ENCODE peak calls at places on chromosomes 11 and 22, in four cellular contexts. One of them, this sample, is unnamed.

GRCh38 chr11:120727752-120728151 is 216.2 kb downstream of the GRIK4 start:
- DNase-seq in PC-3: no peak
- DNase-seq in NCI-H1417: no peak
- DNase-seq in CD4-positive, CD25-positive, alpha-beta regulatory T cell: no peak
- DNase-seq in this sample: no peak

GRCh38 chr11:70067591-70068341 is 10.4 kb upstream of the ANO1 start:
- DNase-seq in PC-3: peak; percentile 90
- DNase-seq in NCI-H1417: no peak
- DNase-seq in CD4-positive, CD25-positive, alpha-beta regulatory T cell: no peak
- DNase-seq in this sample: no peak

GRCh38 chr11:13278620-13279486 is 1.3 kb downstream of the BMAL1 start:
- DNase-seq in PC-3: no peak
- DNase-seq in NCI-H1417: peak; percentile 11
- DNase-seq in CD4-positive, CD25-positive, alpha-beta regulatory T cell: peak; percentile 22
- DNase-seq in this sample: no peak

GRCh38 chr11:2825261-2825885 is 60.2 kb downstream of the CDKN1C start:
- DNase-seq in PC-3: peak; percentile 42
- DNase-seq in NCI-H1417: no peak
- DNase-seq in CD4-positive, CD25-positive, alpha-beta regulatory T cell: no peak
- DNase-seq in this sample: no peak

GRCh38 chr11:82942376-82942775 is 40.8 kb downstream of the DDIAS start:
- DNase-seq in PC-3: no peak
- DNase-seq in NCI-H1417: no peak
- DNase-seq in CD4-positive, CD25-positive, alpha-beta regulatory T cell: no peak
- DNase-seq in this sample: no peak

GRCh38 chr11:27839226-27839913 is 139.1 kb upstream of the BDNF start:
- DNase-seq in PC-3: peak; percentile 52
- DNase-seq in NCI-H1417: peak; percentile 7
- DNase-seq in CD4-positive, CD25-positive, alpha-beta regulatory T cell: no peak
- DNase-seq in this sample: no peak

GRCh38 chr11:75270896-75271415 is 30.4 kb downstream of the TPBGL start:
- DNase-seq in PC-3: peak; percentile 63
- DNase-seq in NCI-H1417: peak; percentile 16
- DNase-seq in CD4-positive, CD25-positive, alpha-beta regulatory T cell: peak; percentile 28
- DNase-seq in this sample: no peak

GRCh38 chr11:62145261-62145871 is 21.6 kb downstream of the INCENP start:
- DNase-seq in PC-3: no peak
- DNase-seq in NCI-H1417: no peak
- DNase-seq in CD4-positive, CD25-positive, alpha-beta regulatory T cell: no peak
- DNase-seq in this sample: no peak

GRCh38 chr11:134052988-134053945 is 15.6 kb upstream of the JAM3 start:
- DNase-seq in PC-3: no peak
- DNase-seq in NCI-H1417: no peak
- DNase-seq in CD4-positive, CD25-positive, alpha-beta regulatory T cell: no peak
- DNase-seq in this sample: no peak

GRCh38 chr11:125404811-125405481 is 91.1 kb downstream of the FEZ1 start:
- DNase-seq in PC-3: peak; percentile 50
- DNase-seq in NCI-H1417: no peak
- DNase-seq in CD4-positive, CD25-positive, alpha-beta regulatory T cell: peak; percentile 48
- DNase-seq in this sample: peak; percentile 44

GRCh38 chr11:61960532-61960931 is 6.9 kb downstream of the FTH1 start:
- DNase-seq in PC-3: no peak
- DNase-seq in NCI-H1417: no peak
- DNase-seq in CD4-positive, CD25-positive, alpha-beta regulatory T cell: no peak
- DNase-seq in this sample: no peak

GRCh38 chr11:4881860-4882500 is at the start of gene OR51T1:
- DNase-seq in PC-3: no peak
- DNase-seq in NCI-H1417: no peak
- DNase-seq in CD4-positive, CD25-positive, alpha-beta regulatory T cell: no peak
- DNase-seq in this sample: no peak

GRCh38 chr22:17161991-17162390 is 2.9 kb upstream of the HDHD5 start:
- DNase-seq in PC-3: no peak
- DNase-seq in NCI-H1417: no peak
- DNase-seq in CD4-positive, CD25-positive, alpha-beta regulatory T cell: no peak
- DNase-seq in this sample: no peak

GRCh38 chr11:64306563-64306875 is 1.2 kb downstream of the ESRRA start:
- DNase-seq in PC-3: no peak
- DNase-seq in NCI-H1417: no peak
- DNase-seq in CD4-positive, CD25-positive, alpha-beta regulatory T cell: no peak
- DNase-seq in this sample: no peak

GRCh38 chr22:17997456-17997855 is 26.9 kb downstream of the MICAL3 start:
- DNase-seq in PC-3: peak; percentile 17
- DNase-seq in NCI-H1417: no peak
- DNase-seq in CD4-positive, CD25-positive, alpha-beta regulatory T cell: no peak
- DNase-seq in this sample: no peak

GRCh38 chr22:17922925-17923898 is 101.1 kb downstream of the MICAL3 start:
- DNase-seq in PC-3: peak; percentile 58
- DNase-seq in NCI-H1417: no peak
- DNase-seq in CD4-positive, CD25-positive, alpha-beta regulatory T cell: no peak
- DNase-seq in this sample: no peak

GRCh38 chr22:22767876-22768602 is 119.6 kb upstream of the IGLL5 start:
- DNase-seq in PC-3: peak; percentile 20
- DNase-seq in NCI-H1417: no peak
- DNase-seq in CD4-positive, CD25-positive, alpha-beta regulatory T cell: no peak
- DNase-seq in this sample: no peak

GRCh38 chr11:27207025-27207650 is 155.9 kb downstream of the CCDC34 start:
- DNase-seq in PC-3: peak; percentile 45
- DNase-seq in NCI-H1417: no peak
- DNase-seq in CD4-positive, CD25-positive, alpha-beta regulatory T cell: no peak
- DNase-seq in this sample: no peak

GRCh38 chr22:41539146-41540005 is 4.9 kb downstream of the POLR3H start:
- DNase-seq in PC-3: no peak
- DNase-seq in NCI-H1417: no peak
- DNase-seq in CD4-positive, CD25-positive, alpha-beta regulatory T cell: no peak
- DNase-seq in this sample: no peak

GRCh38 chr11:9001736-9002135 is 2.1 kb downstream of the NRIP3 start:
- DNase-seq in PC-3: peak; percentile 73
- DNase-seq in NCI-H1417: no peak
- DNase-seq in CD4-positive, CD25-positive, alpha-beta regulatory T cell: no peak
- DNase-seq in this sample: no peak

GRCh38 chr22:50467341-50467740 is 7.5 kb downstream of the SBF1 start:
- DNase-seq in PC-3: no peak
- DNase-seq in NCI-H1417: no peak
- DNase-seq in CD4-positive, CD25-positive, alpha-beta regulatory T cell: no peak
- DNase-seq in this sample: no peak

GRCh38 chr11:115921540-115921939 is 417.3 kb upstream of the CADM1 start:
- DNase-seq in PC-3: no peak
- DNase-seq in NCI-H1417: no peak
- DNase-seq in CD4-positive, CD25-positive, alpha-beta regulatory T cell: no peak
- DNase-seq in this sample: no peak

GRCh38 chr22:18975434-18976196 is 39.5 kb upstream of the PRODH start:
- DNase-seq in PC-3: no peak
- DNase-seq in NCI-H1417: no peak
- DNase-seq in CD4-positive, CD25-positive, alpha-beta regulatory T cell: no peak
- DNase-seq in this sample: no peak

GRCh38 chr11:1967641-1968225 is 20.6 kb downstream of the MRPL23 start:
- DNase-seq in PC-3: no peak
- DNase-seq in NCI-H1417: no peak
- DNase-seq in CD4-positive, CD25-positive, alpha-beta regulatory T cell: no peak
- DNase-seq in this sample: no peak

GRCh38 chr11:67010296-67010905 is 12.5 kb upstream of the SYT12 start:
- DNase-seq in PC-3: no peak
- DNase-seq in NCI-H1417: no peak
- DNase-seq in CD4-positive, CD25-positive, alpha-beta regulatory T cell: no peak
- DNase-seq in this sample: no peak

GRCh38 chr11:95081412-95081811 is 8.2 kb upstream of the ENDOD1 start:
- DNase-seq in PC-3: no peak
- DNase-seq in NCI-H1417: no peak
- DNase-seq in CD4-positive, CD25-positive, alpha-beta regulatory T cell: no peak
- DNase-seq in this sample: no peak

GRCh38 chr22:17746916-17747315 is 27.4 kb downstream of the BID start:
- DNase-seq in PC-3: no peak
- DNase-seq in NCI-H1417: no peak
- DNase-seq in CD4-positive, CD25-positive, alpha-beta regulatory T cell: no peak
- DNase-seq in this sample: no peak